ENCODE peak calls at places on chromosomes 2 and 18, in five cellular contexts. B is GM10248, A is testis, K is transverse colon, L is GM06990. E is an unnamed sample.

GRCh38 chr2:19863303-19864041 is 38.3 kb downstream of the TTC32 start:
- DNase-seq in B (peak; percentile 87), A (peak; percentile 83), L (peak; percentile 63), K (peak; percentile 68), E (peak; percentile 74)

GRCh38 chr2:65017335-65017734 is 28.1 kb downstream of the SLC1A4 start:
- DNase-seq in A (peak; percentile 28), K (peak; percentile 34), L (no peak), B (peak; percentile 53), E (no peak)

GRCh38 chr18:11980555-11981382 is 538 bp upstream of the IMPA2 start:
- DNase-seq in K (peak; percentile 99), B (peak; percentile 96), L (peak; percentile 96), A (peak; percentile 97), E (peak; percentile 97)

GRCh38 chr2:240363718-240364581 is 71.5 kb upstream of the GPC1 start:
- DNase-seq in A (no peak), K (no peak), L (no peak), B (no peak), E (no peak)

GRCh38 chr18:80172056-80172455 is 63.0 kb downstream of the ADNP2 start:
- DNase-seq in B (no peak), L (no peak), A (no peak), K (no peak), E (peak; percentile 34)

GRCh38 chr2:210546424-210547223 is 9.8 kb upstream of the CPS1 start:
- DNase-seq in B (no peak), L (no peak), A (no peak), K (peak; percentile 64), E (no peak)

GRCh38 chr18:63000839-63001238 is 285.5 kb downstream of the PHLPP1 start:
- DNase-seq in B (no peak), L (no peak), K (no peak), A (no peak), E (no peak)

GRCh38 chr2:238864207-238865014 is 16.5 kb downstream of the TWIST2 start:
- DNase-seq in A (peak; percentile 80), K (peak; percentile 89), B (no peak), L (no peak), E (peak; percentile 76)

GRCh38 chr2:226887940-226888339 is 52.1 kb downstream of the RHBDD1 start:
- DNase-seq in K (no peak), A (no peak), B (no peak), L (no peak), E (no peak)

GRCh38 chr2:119827866-119828507 is 68.3 kb downstream of the PTPN4 start:
- DNase-seq in A (no peak), L (no peak), K (no peak), B (no peak), E (peak; percentile 53)

GRCh38 chr2:218564056-218564455 is 4.1 kb downstream of the USP37 start:
- DNase-seq in B (no peak), A (no peak), K (no peak), L (no peak), E (no peak)

GRCh38 chr18:10841203-10841602 is 308.2 kb downstream of the PIEZO2 start:
- DNase-seq in B (no peak), K (no peak), A (no peak), L (no peak), E (no peak)

GRCh38 chr2:190359896-190360376 is 16.5 kb downstream of the INPP1 start:
- DNase-seq in L (peak; percentile 43), K (peak; percentile 55), B (peak; percentile 35), A (peak; percentile 42), E (peak; percentile 66)

GRCh38 chr2:186891219-186891621 is 42.2 kb upstream of the ZSWIM2 start:
- DNase-seq in K (no peak), A (no peak), B (no peak), L (no peak), E (no peak)

GRCh38 chr2:26646986-26647672 is 6.0 kb upstream of the CIB4 start:
- DNase-seq in B (no peak), A (no peak), L (no peak), K (no peak), E (no peak)

GRCh38 chr2:133721155-133721554 is 152.9 kb upstream of the NCKAP5 start:
- DNase-seq in B (no peak), K (no peak), L (no peak), A (no peak), E (no peak)

GRCh38 chr2:55965966-55966365 is 42.4 kb upstream of the EFEMP1 start:
- DNase-seq in B (no peak), A (no peak), K (no peak), L (no peak), E (no peak)

GRCh38 chr2:199861116-199861774 is 10.3 kb upstream of the FTCDNL1 start:
- DNase-seq in A (no peak), L (no peak), K (no peak), B (peak; percentile 24), E (no peak)

GRCh38 chr18:61855127-61855991 is 37.4 kb downstream of the RNF152 start:
- DNase-seq in B (no peak), K (no peak), L (no peak), A (no peak), E (no peak)

GRCh38 chr2:187169108-187169713 is 278.8 kb downstream of the CALCRL start:
- DNase-seq in K (no peak), L (peak; percentile 65), B (peak; percentile 34), A (no peak), E (no peak)

GRCh38 chr2:207133862-207134519 is 31.8 kb downstream of the KLF7 start:
- DNase-seq in K (peak; percentile 51), B (no peak), L (no peak), A (peak; percentile 76), E (no peak)

GRCh38 chr2:216555274-216555673 is 56.6 kb downstream of the RPL37A start:
- DNase-seq in B (no peak), A (peak; percentile 77), K (peak; percentile 34), L (no peak), E (no peak)

GRCh38 chr2:240991378-240992263 is 6.8 kb upstream of the SNED1 start:
- DNase-seq in K (peak; percentile 77), B (no peak), L (no peak), A (peak; percentile 88), E (no peak)

GRCh38 chr2:54897420-54898310 is 152.6 kb downstream of the RTN4 start:
- DNase-seq in A (no peak), L (no peak), B (no peak), K (no peak), E (peak; percentile 9)

GRCh38 chr2:38572167-38572566 is 30.6 kb downstream of the HNRNPLL start:
- DNase-seq in A (peak; percentile 89), B (no peak), L (no peak), K (no peak), E (peak; percentile 76)

GRCh38 chr2:219689676-219690628 is 62.5 kb downstream of the SLC4A3 start:
- DNase-seq in L (no peak), B (peak; percentile 70), A (peak; percentile 75), K (peak; percentile 29), E (peak; percentile 66)

GRCh38 chr2:121052507-121052906 is 232.5 kb downstream of the TFCP2L1 start:
- DNase-seq in A (no peak), K (no peak), B (no peak), L (no peak), E (no peak)

GRCh38 chr2:228600265-228600664 is 418.8 kb upstream of the SPHKAP start:
- DNase-seq in L (no peak), B (no peak), A (no peak), K (no peak), E (no peak)

GRCh38 chr18:35335861-35336260 is 8.4 kb downstream of the ZNF24 start:
- DNase-seq in K (no peak), B (no peak), A (no peak), L (no peak), E (no peak)

GRCh38 chr18:35331367-35332087 is 12.7 kb downstream of the ZNF24 start:
- DNase-seq in K (no peak), B (no peak), A (no peak), L (no peak), E (no peak)

GRCh38 chr18:35337256-35337655 is 7.0 kb downstream of the ZNF24 start:
- DNase-seq in A (no peak), B (no peak), K (no peak), L (no peak), E (no peak)

GRCh38 chr18:35334821-35335220 is 9.4 kb downstream of the ZNF24 start:
- DNase-seq in K (no peak), A (no peak), L (no peak), B (no peak), E (no peak)

DNA sequence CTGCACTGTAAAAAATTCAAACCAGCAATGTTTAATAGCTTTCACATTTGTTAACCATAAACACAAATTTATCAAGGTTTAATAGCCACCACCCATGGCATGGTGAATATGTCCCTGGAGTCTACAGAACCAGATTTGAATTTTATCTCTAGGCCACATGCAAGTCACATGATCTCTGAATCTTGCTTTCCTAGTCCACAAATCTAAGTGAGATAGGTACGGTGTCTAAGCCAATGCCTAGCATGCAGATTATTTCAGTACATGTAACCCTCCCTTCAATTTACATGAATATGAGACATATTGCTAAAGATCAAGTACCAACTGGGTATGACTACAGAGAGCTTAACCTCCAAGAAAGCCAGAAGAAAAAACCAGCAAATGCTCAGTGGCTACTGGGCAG is 10.0 kb downstream of the ZNF24 start:
- DNase-seq in B (no peak), L (no peak), K (no peak), A (no peak), E (no peak)
- TF ChIP-seq CTCF in B (no peak), L (no peak), K (no peak), A (no peak), E (no peak)

GRCh38 chr2:167548396-167548795 is 660.1 kb downstream of the XIRP2 start:
- DNase-seq in K (no peak), L (no peak), B (no peak), A (no peak), E (no peak)

GRCh38 chr2:167551411-167551810 is 663.1 kb downstream of the XIRP2 start:
- DNase-seq in B (no peak), K (no peak), L (no peak), A (no peak), E (no peak)

GRCh38 chr2:167544602-167545001 is 656.3 kb downstream of the XIRP2 start:
- DNase-seq in K (no peak), A (no peak), L (no peak), B (no peak), E (no peak)

GRCh38 chr2:167553635-167554034 is 665.4 kb downstream of the XIRP2 start:
- DNase-seq in B (no peak), L (no peak), A (no peak), K (no peak), E (no peak)

GRCh38 chr2:167550448-167550847 is 662.2 kb downstream of the XIRP2 start:
- DNase-seq in B (peak; percentile 10), A (no peak), K (no peak), L (no peak), E (no peak)
- TF ChIP-seq CTCF in B (peak; percentile 18), A (no peak), K (no peak), L (peak; percentile 49), E (peak; percentile 26)

GRCh38 chr2:224736227-224736626 is 20.1 kb upstream of the CCDC195 start:
- DNase-seq in L (no peak), K (no peak), A (no peak), B (no peak), E (no peak)
- TF ChIP-seq CTCF in L (no peak), K (no peak), A (no peak), B (no peak), E (no peak)

DNA sequence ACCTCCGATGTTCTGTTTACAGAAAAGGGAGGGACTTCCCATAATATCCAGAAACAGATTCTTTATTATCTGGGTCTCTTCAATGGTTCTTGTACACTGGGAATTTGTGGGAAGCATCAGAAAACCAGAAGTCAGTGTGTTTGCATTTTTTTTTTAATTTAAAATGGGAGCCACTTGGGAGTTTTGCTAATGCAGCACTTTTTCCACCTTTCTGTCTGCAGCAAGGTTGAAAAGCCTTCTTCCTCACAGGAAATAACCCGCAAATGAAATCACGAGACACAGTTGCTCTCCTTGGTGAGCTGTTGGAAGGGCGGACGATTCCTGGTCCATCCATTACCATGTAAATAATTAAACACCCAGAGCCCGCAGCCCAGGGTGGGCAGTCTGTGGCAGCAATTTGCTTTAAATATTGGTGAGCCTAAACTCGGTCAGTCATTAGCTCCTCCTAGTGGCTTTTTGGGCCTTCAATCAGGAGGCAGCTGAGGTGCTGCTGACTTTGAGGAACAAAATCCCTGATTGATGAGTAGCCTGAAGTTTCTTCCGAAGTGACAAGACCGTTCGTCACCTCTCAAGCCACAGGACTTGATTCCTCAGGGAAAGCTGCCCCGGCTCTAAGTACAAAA is 471.5 kb downstream of the EPHA4 start:
- DNase-seq in A (peak; percentile 35), L (no peak), B (no peak), K (no peak), E (no peak)
- TF ChIP-seq CTCF in A (no peak), L (peak; percentile 22), B (no peak), K (no peak), E (no peak)